ENCODE peak calls at places on chromosomes 5 and 9, in five cellular contexts. One of them, this sample, is unnamed.

GRCh38 chr9:69283003-69283402 is 42.0 kb upstream of the ENTREP1 start:
- DNase-seq in fibroblast of the aortic adventitia: no peak
- DNase-seq in effector CD4-positive, alpha-beta T cell: no peak
- DNase-seq in HEK293T: no peak
- DNase-seq in keratinocyte: no peak
- DNase-seq in this sample: no peak

GRCh38 chr5:139395844-139396640 is 1.1 kb upstream of the PROB1 start:
- DNase-seq in effector CD4-positive, alpha-beta T cell: no peak
- DNase-seq in keratinocyte: no peak
- DNase-seq in fibroblast of the aortic adventitia: no peak
- DNase-seq in HEK293T: no peak
- DNase-seq in this sample: peak

GRCh38 chr9:87263291-87263690 is 234.4 kb upstream of the DAPK1 start:
- DNase-seq in HEK293T: no peak
- DNase-seq in fibroblast of the aortic adventitia: no peak
- DNase-seq in keratinocyte: no peak
- DNase-seq in effector CD4-positive, alpha-beta T cell: no peak
- DNase-seq in this sample: peak

GRCh38 chr9:134655591-134656333 is 14.2 kb downstream of the COL5A1 start:
- DNase-seq in HEK293T: no peak
- DNase-seq in keratinocyte: no peak
- DNase-seq in effector CD4-positive, alpha-beta T cell: no peak
- DNase-seq in fibroblast of the aortic adventitia: no peak
- DNase-seq in this sample: no peak

GRCh38 chr5:166566725-166567124 is 1724.7 kb upstream of the WWC1 start:
- DNase-seq in HEK293T: no peak
- DNase-seq in keratinocyte: no peak
- DNase-seq in effector CD4-positive, alpha-beta T cell: no peak
- DNase-seq in fibroblast of the aortic adventitia: no peak
- DNase-seq in this sample: no peak

GRCh38 chr5:116766470-116766947 is 191.9 kb upstream of the SEMA6A start:
- DNase-seq in keratinocyte: peak
- DNase-seq in fibroblast of the aortic adventitia: peak
- DNase-seq in HEK293T: peak
- DNase-seq in effector CD4-positive, alpha-beta T cell: no peak
- DNase-seq in this sample: no peak

GRCh38 chr9:91807640-91808246 is 142.3 kb downstream of the ROR2 start:
- DNase-seq in fibroblast of the aortic adventitia: no peak
- DNase-seq in effector CD4-positive, alpha-beta T cell: no peak
- DNase-seq in HEK293T: no peak
- DNase-seq in keratinocyte: no peak
- DNase-seq in this sample: peak

GRCh38 chr5:168771698-168772097 is 192.5 kb upstream of the PANK3 start:
- DNase-seq in fibroblast of the aortic adventitia: no peak
- DNase-seq in keratinocyte: no peak
- DNase-seq in HEK293T: no peak
- DNase-seq in effector CD4-positive, alpha-beta T cell: no peak
- DNase-seq in this sample: no peak

GRCh38 chr9:137253717-137254623 is 1.2 kb upstream of the NELFB start:
- DNase-seq in keratinocyte: no peak
- DNase-seq in fibroblast of the aortic adventitia: no peak
- DNase-seq in HEK293T: no peak
- DNase-seq in effector CD4-positive, alpha-beta T cell: no peak
- DNase-seq in this sample: peak

GRCh38 chr9:113955076-113955752 is 79.1 kb downstream of the ZNF618 start:
- DNase-seq in keratinocyte: no peak
- DNase-seq in effector CD4-positive, alpha-beta T cell: no peak
- DNase-seq in HEK293T: no peak
- DNase-seq in fibroblast of the aortic adventitia: peak
- DNase-seq in this sample: no peak

GRCh38 chr5:135019314-135019713 is 14.7 kb downstream of the PITX1 start:
- DNase-seq in fibroblast of the aortic adventitia: no peak
- DNase-seq in effector CD4-positive, alpha-beta T cell: no peak
- DNase-seq in keratinocyte: no peak
- DNase-seq in HEK293T: no peak
- DNase-seq in this sample: peak

GRCh38 chr5:178984145-178985072 is 10.7 kb downstream of the GRM6 start:
- DNase-seq in fibroblast of the aortic adventitia: no peak
- DNase-seq in effector CD4-positive, alpha-beta T cell: no peak
- DNase-seq in HEK293T: no peak
- DNase-seq in keratinocyte: no peak
- DNase-seq in this sample: no peak

GRCh38 chr5:138148811-138149210 is 9.6 kb upstream of the NME5 start:
- DNase-seq in HEK293T: no peak
- DNase-seq in keratinocyte: peak
- DNase-seq in effector CD4-positive, alpha-beta T cell: no peak
- DNase-seq in fibroblast of the aortic adventitia: peak
- DNase-seq in this sample: no peak

GRCh38 chr9:133967024-133967741 is 24.9 kb downstream of the VAV2 start:
- DNase-seq in HEK293T: no peak
- DNase-seq in fibroblast of the aortic adventitia: peak
- DNase-seq in keratinocyte: no peak
- DNase-seq in effector CD4-positive, alpha-beta T cell: no peak
- DNase-seq in this sample: no peak

GRCh38 chr9:120138955-120139354 is 441.0 kb downstream of the CDK5RAP2 start:
- DNase-seq in effector CD4-positive, alpha-beta T cell: no peak
- DNase-seq in fibroblast of the aortic adventitia: no peak
- DNase-seq in keratinocyte: no peak
- DNase-seq in HEK293T: no peak
- DNase-seq in this sample: no peak

This sample was measured in K562.